ENCODE peak calls at places on chromosomes 2 and 18, in five cellular contexts. N is activated naive CD8-positive, alpha-beta T cell treated with anti-CD3 and anti-CD28 coated beads, Interleukin-2, amount 50 U/mL, for 24 hours; E is bronchial epithelial cell; C is uterus; T is putamen. L is an unnamed sample.

GRCh38 chr18:55462652-55463051 is 125.3 kb downstream of the TCF4 start:
- DNase-seq in C (no peak), N (no peak), E (no peak), T (no peak), L (no peak)

GRCh38 chr2:111662039-111662740 is 221.8 kb downstream of the ANAPC1 start:
- DNase-seq in C (no peak), T (no peak), N (no peak), E (peak; percentile 64), L (peak; percentile 60)

GRCh38 chr2:159555651-159556392 is 60.5 kb downstream of the BAZ2B start:
- DNase-seq in C (no peak), E (no peak), N (no peak), T (no peak), L (no peak)

GRCh38 chr2:58886009-58886408 is 644.9 kb upstream of the FANCL start:
- DNase-seq in N (no peak), E (no peak), T (no peak), C (no peak), L (no peak)

GRCh38 chr18:27750014-27750413 is 426.9 kb downstream of the CDH2 start:
- DNase-seq in E (peak; percentile 72), C (no peak), T (peak; percentile 22), N (no peak), L (no peak)

GRCh38 chr18:75472391-75472790 is 44.9 kb upstream of the SMIM21 start:
- DNase-seq in N (no peak), C (no peak), E (no peak), T (no peak), L (no peak)

GRCh38 chr2:219174146-219174545 is 2.6 kb downstream of the CNPPD1 start:
- DNase-seq in E (no peak), N (no peak), C (no peak), T (no peak), L (no peak)

GRCh38 chr2:231297108-231297908 is 98.2 kb upstream of the B3GNT7 start:
- DNase-seq in N (peak; percentile 33), T (peak; percentile 65), E (peak; percentile 29), C (peak; percentile 33), L (no peak)

GRCh38 chr2:197399887-197400540 is 34.8 kb downstream of the SF3B1 start:
- DNase-seq in C (no peak), N (no peak), E (no peak), T (no peak), L (no peak)

GRCh38 chr18:28582724-28583123 is 405.8 kb upstream of the CDH2 start:
- DNase-seq in E (no peak), C (no peak), N (no peak), T (no peak), L (no peak)

GRCh38 chr2:130341562-130342019 is 1.1 kb upstream of the IMP4 start:
- DNase-seq in T (no peak), C (no peak), N (no peak), E (peak; percentile 7), L (no peak)

GRCh38 chr18:489244-490023 is 11.1 kb downstream of the COLEC12 start:
- DNase-seq in C (no peak), E (peak; percentile 22), N (no peak), T (no peak), L (no peak)

GRCh38 chr2:239378918-239379640 is 21.7 kb downstream of the HDAC4 start:
- DNase-seq in N (no peak), C (no peak), T (no peak), E (no peak), L (peak; percentile 6)

GRCh38 chr2:129187379-129187778 is 792.1 kb upstream of the RAB6C start:
- DNase-seq in C (no peak), N (no peak), E (no peak), T (no peak), L (no peak)

GRCh38 chr2:225319872-225320271 is 79.6 kb upstream of the NYAP2 start:
- DNase-seq in E (no peak), N (no peak), C (no peak), T (no peak), L (no peak)

GRCh38 chr18:56112013-56112749 is 524.2 kb upstream of the TCF4 start:
- DNase-seq in N (no peak), E (peak; percentile 85), C (no peak), T (no peak), L (peak; percentile 69)

GRCh38 chr2:84905181-84906107 is at the start of gene TMSB10:
- DNase-seq in T (peak; percentile 84), N (peak; percentile 90), C (peak; percentile 87), E (peak; percentile 48), L (peak; percentile 80)

GRCh38 chr2:179931502-179931901 is 70.1 kb upstream of the ZNF385B start:
- DNase-seq in T (no peak), C (no peak), N (no peak), E (no peak), L (no peak)